ENCODE peak calls at places on chromosomes 16 and 17, in nine cellular contexts. G is heart left ventricle; F is SK-N-SH; Q is CD8-positive, alpha-beta T cell; S is HAP-1; X is effector memory CD4-positive, alpha-beta T cell; V is AG09309; K is epithelial cell of esophagus; R is pancreas. Z is an unnamed sample.

GRCh38 chr17:19317359-19318095 is 45.0 kb downstream of the B9D1 start:
- DNase-seq in V (no peak), X (no peak), S (peak; percentile 87), K (no peak), Q (no peak), G (peak; percentile 94), R (peak; percentile 50), F (no peak), Z (no peak)

GRCh38 chr16:20410153-20410723 is 904 bp downstream of the ACSM5 start:
- DNase-seq in R (no peak), S (no peak), Q (no peak), V (no peak), F (no peak), X (no peak), K (no peak), G (no peak), Z (no peak)

GRCh38 chr17:29115906-29116651 is 64.1 kb downstream of the MYO18A start:
- DNase-seq in K (peak; percentile 49), Q (peak; percentile 13), G (no peak), R (no peak), X (no peak), V (no peak), S (peak; percentile 67), F (peak; percentile 85), Z (peak; percentile 54)

GRCh38 chr16:83926726-83927397 is 26.2 kb upstream of the OSGIN1 start:
- DNase-seq in F (peak; percentile 90), G (peak; percentile 73), V (peak; percentile 3), K (peak; percentile 87), Q (peak; percentile 31), S (peak; percentile 88), R (peak; percentile 68), X (peak; percentile 9), Z (peak; percentile 8)

GRCh38 chr16:8323153-8323552 is 267.2 kb downstream of the TMEM114 start:
- DNase-seq in F (no peak), S (no peak), Q (no peak), V (no peak), R (no peak), X (no peak), K (no peak), G (no peak), Z (no peak)

GRCh38 chr17:79009397-79010303 is at the start of gene CANT1:
- DNase-seq in K (peak; percentile 83), Q (peak; percentile 77), V (no peak), X (peak; percentile 78), G (peak; percentile 86), R (peak; percentile 83), F (peak; percentile 100), S (peak; percentile 88), Z (peak; percentile 81)

GRCh38 chr17:82244413-82245140 is 15.7 kb downstream of the SLC16A3 start:
- DNase-seq in S (no peak), G (no peak), Q (no peak), F (peak; percentile 78), R (no peak), V (no peak), X (no peak), K (peak; percentile 52), Z (no peak)

GRCh38 chr17:1865252-1866037 is 35.6 kb downstream of the RPA1 start:
- DNase-seq in V (no peak), Q (peak; percentile 20), F (peak; percentile 56), S (peak; percentile 63), X (peak; percentile 28), R (peak; percentile 11), K (peak; percentile 61), G (no peak), Z (no peak)

GRCh38 chr16:79628501-79628975 is 28.0 kb upstream of the MAF start:
- DNase-seq in K (peak; percentile 78), V (no peak), R (no peak), Q (peak; percentile 1), F (no peak), G (no peak), S (no peak), X (no peak), Z (no peak)

GRCh38 chr17:12047977-12048376 is 27.3 kb downstream of the MAP2K4 start:
- DNase-seq in K (peak; percentile 27), Q (no peak), X (no peak), S (peak; percentile 26), V (no peak), G (no peak), R (no peak), F (no peak), Z (no peak)

GRCh38 chr17:41428591-41429326 is 4.4 kb upstream of the KRT37 start:
- DNase-seq in X (no peak), K (no peak), G (no peak), F (no peak), R (no peak), S (peak; percentile 43), Q (no peak), V (no peak), Z (no peak)

GRCh38 chr16:11994187-11995119 is 17.9 kb downstream of the SNX29 start:
- DNase-seq in R (no peak), S (no peak), F (no peak), V (no peak), G (peak; percentile 52), Q (no peak), K (peak; percentile 14), X (no peak), Z (no peak)

GRCh38 chr17:38898812-38899348 is 26.5 kb upstream of the LASP1NB start:
- DNase-seq in S (no peak), V (no peak), Q (peak; percentile 75), R (no peak), F (no peak), X (peak; percentile 64), K (no peak), G (peak; percentile 60), Z (peak; percentile 88)

GRCh38 chr17:71142333-71142732 is 973.0 kb downstream of the KCNJ2 start:
- DNase-seq in K (no peak), S (no peak), X (no peak), R (no peak), F (no peak), G (no peak), Q (no peak), V (no peak), Z (no peak)

GRCh38 chr17:76238847-76239537 is 1.3 kb downstream of the RNF157 start:
- DNase-seq in X (no peak), Q (no peak), R (no peak), G (no peak), V (no peak), S (no peak), F (no peak), K (no peak), Z (no peak)
- H3K4me3 ChIP-seq in X (peak overlapping the region; percentile 64), Q (peak overlapping the region; percentile 58), R (no peak overlapping the region), G (no peak overlapping the region), V (no peak overlapping the region), S (peak overlapping the region; percentile 40), F (no peak overlapping the region), K (no peak overlapping the region), Z (no peak overlapping the region)

DNA sequence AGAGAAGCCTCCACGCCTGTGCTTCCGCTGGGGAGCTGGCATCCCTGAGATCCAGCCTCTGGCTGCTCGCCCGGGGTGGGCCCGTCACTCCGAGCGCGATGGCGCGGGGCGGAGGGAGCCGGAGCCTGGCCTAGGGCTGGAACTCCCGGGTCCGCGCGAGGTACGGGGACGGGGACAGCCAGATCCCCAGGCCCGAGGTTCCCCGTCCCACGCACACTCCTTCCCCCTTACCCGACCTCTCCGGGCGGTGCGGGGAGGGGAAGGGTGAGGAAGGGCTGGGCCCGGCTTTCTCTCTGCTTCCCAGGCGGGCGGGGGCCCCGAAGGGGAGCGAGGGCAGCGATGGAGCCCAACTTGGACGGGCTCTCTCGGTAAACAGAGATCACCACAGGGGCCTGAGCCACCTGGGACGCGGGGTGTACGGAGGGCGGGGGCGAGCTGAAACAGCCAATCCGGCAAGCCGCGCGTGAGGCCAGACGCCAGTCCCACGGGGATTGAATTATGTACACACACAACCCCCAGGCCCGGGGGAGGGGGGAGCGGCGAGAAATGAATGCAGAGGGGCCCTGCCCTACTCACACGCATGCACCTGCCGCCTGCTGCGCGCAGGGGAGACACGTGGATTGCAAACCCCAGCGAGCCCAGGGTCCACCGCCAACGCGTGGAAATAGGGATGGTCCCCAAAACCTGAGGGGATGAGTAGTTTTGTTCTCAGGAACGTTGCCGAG is at the start of gene SLC16A11:
- DNase-seq in G (no peak), R (peak; percentile 45), K (no peak), S (peak; percentile 40), F (peak; percentile 75), X (no peak), Q (no peak), V (no peak), Z (no peak)
- H3K4me3 ChIP-seq in G (peak within 1 kb of the TSS; percentile 60), R (peak within 1 kb of the TSS; percentile 26), K (peak within 1 kb of the TSS; percentile 35), S (no peak within 1 kb of the TSS), F (peak within 1 kb of the TSS; percentile 51), X (peak within 1 kb of the TSS; percentile 48), Q (peak within 1 kb of the TSS; percentile 47), V (peak within 1 kb of the TSS; percentile 50), Z (no peak within 1 kb of the TSS)

DNA sequence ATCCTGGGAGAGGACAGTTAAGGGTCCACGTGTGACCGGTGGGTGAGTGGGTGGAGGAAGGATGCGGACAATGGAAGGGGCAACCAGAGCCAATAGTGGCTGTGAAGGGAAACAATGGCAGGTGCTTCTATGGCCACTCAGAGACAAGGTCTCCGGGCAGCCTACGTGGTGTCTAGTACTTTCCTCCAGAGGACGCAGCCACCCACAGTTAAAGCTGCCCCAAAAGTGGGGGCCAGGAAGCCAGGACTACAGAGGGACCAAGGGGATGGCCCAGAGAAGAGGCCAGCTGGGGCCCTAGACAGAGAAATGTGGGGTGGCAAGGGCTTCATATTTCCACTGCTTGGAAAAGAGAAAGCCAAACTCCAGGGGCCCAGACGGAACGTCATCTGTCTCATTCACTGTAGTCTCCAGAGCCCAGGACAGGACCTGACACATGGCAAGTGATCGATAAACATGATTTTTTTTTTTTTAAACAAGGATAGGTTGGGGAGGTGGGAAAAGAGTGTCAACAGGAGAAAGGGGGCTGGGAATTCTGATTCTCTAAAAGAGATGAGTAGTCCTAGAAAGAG is 861 bp upstream of the PER1 start:
- DNase-seq in R (peak; percentile 45), X (no peak), S (no peak), K (no peak), V (no peak), Q (no peak), G (no peak), F (no peak), Z (no peak)
- H3K4me3 ChIP-seq in R (no peak overlapping the region), X (peak overlapping the region; percentile 54), S (peak overlapping the region; percentile 59), K (peak overlapping the region; percentile 100), V (no peak overlapping the region), Q (no peak overlapping the region), G (peak overlapping the region; percentile 67), F (no peak overlapping the region), Z (peak overlapping the region; percentile 95)

GRCh38 chr17:4712526-4712925 is 2.1 kb downstream of the ARRB2 start:
- DNase-seq in K (peak; percentile 24), R (no peak), Q (no peak), F (no peak), V (no peak), X (no peak), S (no peak), G (no peak), Z (no peak)

GRCh38 chr17:4708436-4708835 is 2.0 kb upstream of the ARRB2 start:
- DNase-seq in F (no peak), X (peak; percentile 49), V (no peak), S (peak; percentile 76), Q (no peak), K (no peak), G (no peak), R (no peak), Z (peak; percentile 80)

GRCh38 chr17:4709794-4710692 is at the start of gene ARRB2:
- DNase-seq in V (peak; percentile 84), Q (peak; percentile 98), X (peak; percentile 97), F (peak; percentile 99), S (peak; percentile 99), R (peak; percentile 97), G (peak; percentile 99), K (peak; percentile 97), Z (peak; percentile 98)

GRCh38 chr17:4710693-4711634 is 532 bp downstream of the ARRB2 start:
- DNase-seq in V (no peak), K (no peak), S (no peak), Q (peak; percentile 54), R (no peak), G (peak; percentile 41), X (no peak), F (peak; percentile 72), Z (no peak)

GRCh38 chr17:4711671-4712111 is 1.3 kb downstream of the ARRB2 start:
- DNase-seq in S (no peak), V (no peak), X (no peak), G (peak; percentile 46), F (no peak), K (no peak), R (no peak), Q (no peak), Z (no peak)
- H3K4me3 ChIP-seq in S (peak overlapping the region; percentile 67), V (no peak overlapping the region), X (peak overlapping the region; percentile 75), G (peak overlapping the region; percentile 72), F (peak overlapping the region; percentile 69), K (no peak overlapping the region), R (no peak overlapping the region), Q (peak overlapping the region; percentile 91), Z (peak overlapping the region; percentile 85)

Z was measured in Jurkat, Clone E6-1.